ENCODE peak calls at places on chromosomes 3 and 15, in four cellular contexts. U is ovary, A is adrenal gland, C is AG04449. F is an unnamed sample.
A peak's percentile ranks its signal among the peaks of the same experiment; 100 is the strongest.

GRCh38 chr3:46733026-46733800 is 15.5 kb upstream of the PRSS50 start:
- DNase-seq in U (no peak), A (no peak), C (no peak), F (peak; percentile 37)

GRCh38 chr3:193812791-193813505 is 219.9 kb downstream of the OPA1 start:
- DNase-seq in A (no peak), C (no peak), U (no peak), F (no peak)

GRCh38 chr3:104673981-104674380 is 692.7 kb upstream of the ALCAM start:
- DNase-seq in C (no peak), A (no peak), U (no peak), F (peak; percentile 41)

GRCh38 chr3:57100046-57100695 is 39.7 kb downstream of the SPATA12 start:
- DNase-seq in C (peak; percentile 36), A (peak; percentile 76), U (peak; percentile 69), F (peak; percentile 86)

GRCh38 chr15:39213385-39213840 is 367.5 kb upstream of the THBS1 start:
- DNase-seq in U (peak; percentile 40), C (peak; percentile 99), A (no peak), F (peak; percentile 96)

GRCh38 chr15:92958105-92958504 is 58.0 kb downstream of the CHD2 start:
- DNase-seq in A (no peak), U (no peak), C (no peak), F (no peak)

GRCh38 chr3:23806322-23807160 is 786 bp downstream of the UBE2E1 start:
- DNase-seq in C (no peak), U (peak; percentile 64), A (peak; percentile 36), F (peak; percentile 11)

GRCh38 chr3:170387952-170388351 is 30.4 kb downstream of the SKIL start:
- DNase-seq in U (no peak), A (no peak), C (peak; percentile 2), F (peak; percentile 67)

GRCh38 chr3:10688548-10689172 is 127.4 kb upstream of the SLC6A11 start:
- DNase-seq in U (no peak), C (no peak), A (no peak), F (no peak)

GRCh38 chr3:168063122-168063521 is 32.6 kb downstream of the GOLIM4 start:
- DNase-seq in U (no peak), A (no peak), C (no peak), F (no peak)

GRCh38 chr15:81575436-81576123 is 201.6 kb upstream of the TMC3 start:
- DNase-seq in C (no peak), A (no peak), U (no peak), F (peak; percentile 6)

GRCh38 chr3:45593708-45594601 is 596 bp upstream of the LIMD1 start:
- DNase-seq in U (peak; percentile 80), A (peak; percentile 75), C (no peak), F (peak; percentile 68)

GRCh38 chr3:48422272-48422671 is 7.6 kb downstream of the PLXNB1 start:
- DNase-seq in U (no peak), A (no peak), C (no peak), F (no peak)

GRCh38 chr3:186075489-186075888 is 33.4 kb downstream of the ETV5 start:
- DNase-seq in A (no peak), C (no peak), U (no peak), F (no peak)

GRCh38 chr3:23106641-23107040 is 96.5 kb upstream of the UBE2E2 start:
- DNase-seq in U (no peak), C (no peak), A (no peak), F (no peak)

GRCh38 chr15:51866751-51867150 is 37.3 kb downstream of the TMOD3 start:
- DNase-seq in A (no peak), U (no peak), C (no peak), F (no peak)

GRCh38 chr3:169147246-169148008 is 516.1 kb downstream of the MECOM start:
- DNase-seq in C (no peak), A (no peak), U (peak; percentile 27), F (peak; percentile 86)

GRCh38 chr3:40720863-40721262 is 196.1 kb downstream of the ZNF621 start:
- DNase-seq in A (no peak), U (no peak), C (no peak), F (no peak)

GRCh38 chr3:56921573-56922571 is 120.1 kb upstream of the ARHGEF3 start:
- DNase-seq in A (no peak), C (no peak), U (peak; percentile 47), F (peak; percentile 70)

GRCh38 chr3:52570076-52570475 is 33.7 kb downstream of the UQCC5 start:
- DNase-seq in U (no peak), C (peak; percentile 40), A (no peak), F (peak; percentile 6)

GRCh38 chr3:396293-396692 is 199.7 kb downstream of the CHL1 start:
- DNase-seq in U (no peak), A (no peak), C (no peak), F (no peak)

GRCh38 chr3:23807161-23808015 is 1.6 kb downstream of the UBE2E1 start:
- DNase-seq in U (no peak), A (no peak), C (peak; percentile 7), F (peak; percentile 49)

GRCh38 chr3:54822206-54822605 is 105.7 kb downstream of the LRTM1 start:
- DNase-seq in C (no peak), U (no peak), A (no peak), F (peak; percentile 69)

DNA sequence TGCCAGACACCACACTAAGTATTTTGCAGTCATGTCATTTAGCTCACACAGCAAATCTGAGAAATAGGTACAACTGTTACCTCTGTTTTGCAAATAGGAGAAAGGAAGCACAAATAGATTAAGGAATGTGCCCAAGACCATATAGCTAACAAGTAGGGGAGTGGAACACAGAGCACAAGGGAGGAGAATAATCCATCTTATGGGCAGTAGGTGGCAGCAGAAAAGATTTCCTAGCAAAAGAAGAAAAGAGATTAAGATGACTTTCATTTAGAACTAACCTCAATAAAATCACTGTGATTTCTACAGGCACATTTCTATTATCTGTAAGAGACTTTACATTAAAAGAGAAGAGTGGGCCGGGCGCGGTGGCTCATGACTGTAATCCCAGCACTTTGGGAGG is 49.1 kb downstream of the NR1I2 start:
- DNase-seq in A (no peak), U (no peak), C (no peak), F (peak; percentile 18)
- TF ChIP-seq CTCF in A (no peak), U (no peak), C (peak; percentile 9), F (peak; percentile 35)

GRCh38 chr3:87997966-87998365 is 60.8 kb downstream of the CGGBP1 start:
- DNase-seq in C (no peak), U (no peak), A (no peak), F (no peak)

GRCh38 chr3:88002448-88002847 is 56.4 kb downstream of the CGGBP1 start:
- DNase-seq in A (no peak), C (no peak), U (no peak), F (no peak)

GRCh38 chr3:88003115-88003755 is 55.6 kb downstream of the CGGBP1 start:
- DNase-seq in A (no peak), C (no peak), U (no peak), F (peak; percentile 77)

GRCh38 chr3:87997298-87997697 is 61.5 kb downstream of the CGGBP1 start:
- DNase-seq in C (no peak), U (no peak), A (no peak), F (peak; percentile 29)

DNA sequence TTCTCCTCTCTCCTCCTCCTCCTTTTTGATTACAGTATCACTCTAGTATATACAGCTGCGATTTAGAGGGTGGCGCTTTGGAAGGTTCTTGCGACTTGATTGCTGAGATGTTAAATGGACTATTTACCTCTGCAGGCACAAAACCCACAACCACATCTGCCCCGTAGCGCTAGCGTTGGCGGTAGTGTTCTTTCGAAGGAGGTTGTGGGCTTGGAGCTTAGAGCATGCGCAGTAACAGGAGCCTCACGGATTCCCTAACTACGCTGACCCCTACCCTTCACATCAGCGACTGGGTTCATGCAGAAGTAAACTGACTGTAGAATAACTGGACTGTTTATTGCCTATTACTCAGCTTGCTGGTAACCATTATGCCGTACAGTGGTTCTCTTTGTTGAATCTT is 58.0 kb downstream of the CGGBP1 start:
- DNase-seq in U (no peak), A (no peak), C (no peak), F (peak; percentile 28)
- H3K4me3 ChIP-seq in U (no peak overlapping the region), A (no peak overlapping the region), C (peak overlapping the region; percentile 2), F (peak overlapping the region; percentile 32)

GRCh38 chr3:20935791-20936190 is 749.8 kb upstream of the SGO1 start:
- DNase-seq in U (no peak), C (no peak), A (no peak), F (no peak)

GRCh38 chr3:20924646-20925395 is 738.8 kb upstream of the SGO1 start:
- DNase-seq in U (no peak), A (no peak), C (no peak), F (no peak)

GRCh38 chr3:20931834-20932233 is 745.8 kb upstream of the SGO1 start:
- DNase-seq in C (no peak), A (no peak), U (no peak), F (no peak)

DNA sequence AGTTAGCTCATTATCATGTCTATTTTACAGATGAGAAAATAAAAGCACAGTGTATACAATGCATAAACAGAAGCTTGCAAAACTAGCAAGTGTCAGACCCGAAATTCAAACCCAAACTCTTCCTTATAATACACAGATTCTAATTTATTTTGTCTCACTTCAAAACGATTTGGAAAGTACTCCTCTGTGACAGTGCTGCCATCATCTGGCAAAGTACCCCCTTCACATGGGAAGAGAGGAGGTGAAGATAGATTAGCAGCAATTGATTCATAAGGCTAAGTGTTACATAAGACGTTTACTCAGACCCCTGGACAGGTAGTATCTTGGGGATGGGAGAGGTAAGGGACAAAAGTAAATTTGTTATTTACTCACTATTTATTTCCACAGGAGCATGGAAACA is 744.0 kb upstream of the SGO1 start:
- DNase-seq in A (no peak), C (no peak), U (no peak), F (peak; percentile 32)
- TF ChIP-seq CTCF in A (no peak), C (peak; percentile 19), U (no peak), F (peak; percentile 52)

DNA sequence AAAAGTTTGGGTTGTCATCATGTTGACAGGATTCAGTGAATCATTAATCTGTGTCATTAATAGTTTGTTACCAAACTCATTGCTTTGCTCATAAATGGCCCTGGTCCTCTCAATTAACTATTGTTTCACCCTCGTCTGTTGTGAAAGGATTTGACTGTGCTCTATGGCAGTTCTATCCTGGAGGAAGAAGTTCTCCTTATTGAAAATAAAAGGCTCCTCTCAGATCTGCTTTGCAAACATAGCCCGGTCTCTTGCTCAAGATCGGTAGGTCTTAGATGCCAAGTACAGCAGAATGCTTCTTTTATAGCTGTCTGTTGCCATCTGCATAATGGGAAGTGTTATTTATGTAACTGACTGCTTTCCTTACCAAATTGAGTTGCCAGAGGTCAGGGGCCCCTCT is 146.5 kb downstream of the EBLN2 start:
- DNase-seq in A (no peak), U (no peak), C (no peak), F (no peak)
- H3K4me3 ChIP-seq in A (no peak overlapping the region), U (no peak overlapping the region), C (no peak overlapping the region), F (no peak overlapping the region)

GRCh38 chr3:183192650-183193300 is 30.2 kb upstream of the LAMP3 start:
- DNase-seq in C (no peak), A (no peak), U (no peak), F (no peak)

GRCh38 chr3:183193762-183194701 is 31.5 kb upstream of the LAMP3 start:
- DNase-seq in C (no peak), U (no peak), A (no peak), F (no peak)

GRCh38 chr3:183189641-183190040 is 27.1 kb upstream of the LAMP3 start:
- DNase-seq in C (no peak), U (no peak), A (peak; percentile 50), F (no peak)

GRCh38 chr3:183185696-183186095 is 23.2 kb upstream of the LAMP3 start:
- DNase-seq in U (no peak), A (no peak), C (peak; percentile 59), F (peak; percentile 75)

GRCh38 chr3:183188895-183189462 is 26.4 kb upstream of the LAMP3 start:
- DNase-seq in A (no peak), C (no peak), U (no peak), F (peak; percentile 43)
- TF ChIP-seq CTCF in A (peak; percentile 13), C (peak; percentile 21), U (no peak), F (peak; percentile 42)

F was measured in fibroblast of pulmonary artery.